ENCODE peak calls at places on chromosomes 5 and 9, in seven cellular contexts. One of them, this sample, is unnamed.

GRCh38 chr9:111937781-111938426 is 41.3 kb downstream of the UGCG start:
- DNase-seq in tibial artery: no peak
- DNase-seq in ovary: peak
- DNase-seq in GM12878: peak
- DNase-seq in pancreas: no peak
- DNase-seq in progenitor cell of endocrine pancreas: no peak
- DNase-seq in coronary artery: no peak
- DNase-seq in this sample: no peak

GRCh38 chr5:131096774-131097695 is 68.0 kb downstream of the HINT1 start:
- DNase-seq in GM12878: no peak
- DNase-seq in progenitor cell of endocrine pancreas: no peak
- DNase-seq in tibial artery: no peak
- DNase-seq in ovary: no peak
- DNase-seq in pancreas: no peak
- DNase-seq in coronary artery: no peak
- DNase-seq in this sample: no peak

GRCh38 chr5:56951131-56951945 is 585 bp downstream of the MIER3 start:
- DNase-seq in coronary artery: peak
- DNase-seq in pancreas: peak
- DNase-seq in GM12878: no peak
- DNase-seq in tibial artery: peak
- DNase-seq in ovary: peak
- DNase-seq in progenitor cell of endocrine pancreas: peak
- DNase-seq in this sample: peak

GRCh38 chr9:98191615-98192502 is 578 bp downstream of the CORO2A start:
- DNase-seq in ovary: no peak
- DNase-seq in GM12878: no peak
- DNase-seq in tibial artery: no peak
- DNase-seq in coronary artery: no peak
- DNase-seq in progenitor cell of endocrine pancreas: peak
- DNase-seq in pancreas: peak
- DNase-seq in this sample: peak

GRCh38 chr9:16363073-16363781 is 507.2 kb downstream of the BNC2 start:
- DNase-seq in ovary: no peak
- DNase-seq in progenitor cell of endocrine pancreas: no peak
- DNase-seq in pancreas: no peak
- DNase-seq in GM12878: no peak
- DNase-seq in tibial artery: no peak
- DNase-seq in coronary artery: no peak
- DNase-seq in this sample: no peak

GRCh38 chr5:127934791-127935256 is 148.7 kb upstream of the SLC12A2 start:
- DNase-seq in pancreas: no peak
- DNase-seq in progenitor cell of endocrine pancreas: no peak
- DNase-seq in tibial artery: no peak
- DNase-seq in GM12878: no peak
- DNase-seq in ovary: no peak
- DNase-seq in coronary artery: no peak
- DNase-seq in this sample: peak

GRCh38 chr5:96336351-96336985 is 96.6 kb downstream of the PCSK1 start:
- DNase-seq in progenitor cell of endocrine pancreas: peak
- DNase-seq in tibial artery: peak
- DNase-seq in coronary artery: peak
- DNase-seq in ovary: peak
- DNase-seq in GM12878: no peak
- DNase-seq in pancreas: no peak
- DNase-seq in this sample: peak

GRCh38 chr9:78405461-78405860 is 108.5 kb downstream of the PSAT1 start:
- DNase-seq in GM12878: no peak
- DNase-seq in ovary: no peak
- DNase-seq in pancreas: no peak
- DNase-seq in progenitor cell of endocrine pancreas: no peak
- DNase-seq in coronary artery: no peak
- DNase-seq in tibial artery: no peak
- DNase-seq in this sample: no peak

GRCh38 chr9:105647595-105648349 is 14.5 kb upstream of the TAL2 start:
- DNase-seq in pancreas: no peak
- DNase-seq in GM12878: no peak
- DNase-seq in progenitor cell of endocrine pancreas: no peak
- DNase-seq in ovary: no peak
- DNase-seq in coronary artery: no peak
- DNase-seq in tibial artery: no peak
- DNase-seq in this sample: no peak

GRCh38 chr5:119411935-119412623 is 40.2 kb upstream of the HSD17B4 start:
- DNase-seq in pancreas: no peak
- DNase-seq in tibial artery: peak
- DNase-seq in GM12878: peak
- DNase-seq in ovary: peak
- DNase-seq in coronary artery: peak
- DNase-seq in progenitor cell of endocrine pancreas: peak
- DNase-seq in this sample: peak

GRCh38 chr9:136325354-136325753 is 2.0 kb upstream of the GPSM1 start:
- DNase-seq in pancreas: peak
- DNase-seq in GM12878: no peak
- DNase-seq in tibial artery: no peak
- DNase-seq in ovary: no peak
- DNase-seq in progenitor cell of endocrine pancreas: no peak
- DNase-seq in coronary artery: no peak
- DNase-seq in this sample: no peak

GRCh38 chr9:72828281-72828731 is 124.5 kb downstream of the ALDH1A1 start:
- DNase-seq in GM12878: no peak
- DNase-seq in ovary: no peak
- DNase-seq in progenitor cell of endocrine pancreas: no peak
- DNase-seq in pancreas: no peak
- DNase-seq in tibial artery: no peak
- DNase-seq in coronary artery: no peak
- DNase-seq in this sample: peak

GRCh38 chr5:73376618-73377170 is 71.9 kb downstream of the FOXD1 start:
- DNase-seq in pancreas: no peak
- DNase-seq in coronary artery: no peak
- DNase-seq in progenitor cell of endocrine pancreas: no peak
- DNase-seq in ovary: no peak
- DNase-seq in GM12878: no peak
- DNase-seq in tibial artery: no peak
- DNase-seq in this sample: no peak

GRCh38 chr5:1975406-1975715 is 92.6 kb upstream of the IRX4 start:
- DNase-seq in coronary artery: no peak
- DNase-seq in ovary: no peak
- DNase-seq in progenitor cell of endocrine pancreas: no peak
- DNase-seq in tibial artery: no peak
- DNase-seq in pancreas: no peak
- DNase-seq in GM12878: no peak
- DNase-seq in this sample: no peak

GRCh38 chr9:70054546-70054945 is 10.9 kb downstream of the MAMDC2 start:
- DNase-seq in ovary: no peak
- DNase-seq in GM12878: no peak
- DNase-seq in pancreas: no peak
- DNase-seq in tibial artery: no peak
- DNase-seq in progenitor cell of endocrine pancreas: no peak
- DNase-seq in coronary artery: no peak
- DNase-seq in this sample: no peak

GRCh38 chr5:33939863-33940262 is 3.7 kb downstream of the RXFP3 start:
- DNase-seq in pancreas: no peak
- DNase-seq in coronary artery: no peak
- DNase-seq in GM12878: no peak
- DNase-seq in progenitor cell of endocrine pancreas: no peak
- DNase-seq in ovary: no peak
- DNase-seq in tibial artery: no peak
- DNase-seq in this sample: no peak

GRCh38 chr5:111507276-111507675 is 5.1 kb downstream of the STARD4 start:
- DNase-seq in tibial artery: no peak
- DNase-seq in ovary: no peak
- DNase-seq in pancreas: no peak
- DNase-seq in progenitor cell of endocrine pancreas: no peak
- DNase-seq in GM12878: no peak
- DNase-seq in coronary artery: no peak
- DNase-seq in this sample: no peak

GRCh38 chr5:10625700-10626472 is 62.0 kb downstream of the ANKRD33B start:
- DNase-seq in pancreas: no peak
- DNase-seq in GM12878: no peak
- DNase-seq in ovary: no peak
- DNase-seq in tibial artery: no peak
- DNase-seq in progenitor cell of endocrine pancreas: no peak
- DNase-seq in coronary artery: no peak
- DNase-seq in this sample: no peak

GRCh38 chr9:22119537-22120167 is 110.5 kb upstream of the CDKN2B start:
- DNase-seq in tibial artery: no peak
- DNase-seq in ovary: no peak
- DNase-seq in GM12878: no peak
- DNase-seq in progenitor cell of endocrine pancreas: no peak
- DNase-seq in pancreas: no peak
- DNase-seq in coronary artery: no peak
- DNase-seq in this sample: peak

DNA sequence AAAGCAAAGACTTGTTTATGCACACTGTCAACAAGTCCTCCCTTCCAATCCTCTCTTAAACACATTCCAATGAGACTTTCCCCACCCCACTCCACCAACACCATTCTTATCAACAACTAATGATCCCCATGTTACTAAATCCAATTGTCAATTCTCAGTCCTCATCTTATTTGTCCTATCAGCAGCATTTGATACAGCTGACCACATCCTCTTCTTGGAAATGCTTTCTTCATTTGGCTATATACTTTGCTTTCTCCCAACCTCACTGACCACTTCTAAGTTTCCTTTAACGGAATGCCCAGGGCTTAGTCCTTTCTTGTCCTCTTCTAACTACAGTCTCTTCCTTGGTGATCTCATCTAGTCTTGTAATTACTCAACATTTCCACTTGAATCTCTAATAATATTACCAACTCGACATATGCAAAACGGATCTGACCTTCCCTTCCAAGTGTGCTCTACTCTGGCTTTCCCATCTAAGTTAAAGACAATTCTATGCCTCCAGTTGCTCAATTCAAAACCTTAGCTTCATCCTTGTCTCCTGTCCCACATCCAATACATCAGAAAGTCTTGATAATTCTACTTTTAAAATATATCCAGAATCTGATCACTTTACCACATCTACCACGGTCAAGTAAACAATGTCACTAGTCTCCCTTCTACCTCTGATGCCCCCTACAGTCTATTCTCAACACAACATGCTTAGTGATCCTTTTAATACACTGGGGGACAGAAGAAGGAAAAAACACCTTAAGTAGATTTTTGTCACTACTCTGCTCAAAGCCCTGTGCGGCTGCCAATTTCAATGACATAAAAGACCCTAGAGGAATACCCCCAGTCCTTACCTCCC is 25.5 kb downstream of the AGTPBP1 start:
- DNase-seq in GM12878: peak
- DNase-seq in tibial artery: no peak
- DNase-seq in pancreas: no peak
- DNase-seq in progenitor cell of endocrine pancreas: no peak
- DNase-seq in ovary: no peak
- DNase-seq in coronary artery: no peak
- DNase-seq in this sample: no peak
- TF ChIP-seq CTCF in GM12878: peak
- TF ChIP-seq CTCF in tibial artery: no peak
- TF ChIP-seq CTCF in pancreas: no peak
- TF ChIP-seq CTCF in progenitor cell of endocrine pancreas: no peak
- TF ChIP-seq CTCF in ovary: no peak
- TF ChIP-seq CTCF in coronary artery: no peak
- TF ChIP-seq CTCF in this sample: no peak

DNA sequence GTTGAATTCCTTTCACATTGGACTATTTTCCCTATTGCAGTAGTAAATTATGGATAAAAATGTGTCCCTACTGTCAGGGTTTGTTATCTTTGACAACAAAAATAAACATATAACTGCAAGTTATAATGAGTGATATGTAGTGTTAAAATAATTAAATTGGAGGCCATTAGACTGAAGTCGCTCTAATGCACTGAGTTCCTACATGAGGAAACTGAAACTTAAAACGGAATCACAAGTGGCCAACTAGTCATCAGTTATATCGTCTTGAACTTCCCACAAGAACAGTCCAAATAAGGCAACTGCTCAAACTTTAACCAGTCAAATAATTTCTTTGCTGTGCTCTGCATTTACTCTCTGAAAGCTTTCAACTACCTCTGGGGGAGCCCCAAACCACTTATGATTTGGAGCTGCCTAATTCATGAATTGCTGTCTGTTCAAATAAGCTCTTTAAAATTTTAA is 2.1 kb upstream of the IFT74 start:
- DNase-seq in tibial artery: no peak
- DNase-seq in GM12878: no peak
- DNase-seq in ovary: no peak
- DNase-seq in coronary artery: no peak
- DNase-seq in progenitor cell of endocrine pancreas: no peak
- DNase-seq in pancreas: no peak
- DNase-seq in this sample: no peak
- TF ChIP-seq CTCF in tibial artery: no peak
- TF ChIP-seq CTCF in GM12878: peak
- TF ChIP-seq CTCF in ovary: no peak
- TF ChIP-seq CTCF in coronary artery: no peak
- TF ChIP-seq CTCF in progenitor cell of endocrine pancreas: no peak
- TF ChIP-seq CTCF in pancreas: no peak
- TF ChIP-seq CTCF in this sample: no peak

GRCh38 chr5:177456591-177456964 is 10.0 kb downstream of the PRR7 start:
- DNase-seq in pancreas: no peak
- DNase-seq in coronary artery: no peak
- DNase-seq in GM12878: no peak
- DNase-seq in progenitor cell of endocrine pancreas: no peak
- DNase-seq in tibial artery: no peak
- DNase-seq in ovary: no peak
- DNase-seq in this sample: no peak
- TF ChIP-seq CTCF in pancreas: no peak
- TF ChIP-seq CTCF in coronary artery: no peak
- TF ChIP-seq CTCF in GM12878: no peak
- TF ChIP-seq CTCF in progenitor cell of endocrine pancreas: no peak
- TF ChIP-seq CTCF in tibial artery: no peak
- TF ChIP-seq CTCF in ovary: no peak
- TF ChIP-seq CTCF in this sample: no peak

GRCh38 chr5:172622091-172623046 is 18.7 kb upstream of the NEURL1B start:
- DNase-seq in GM12878: no peak
- DNase-seq in ovary: no peak
- DNase-seq in coronary artery: no peak
- DNase-seq in progenitor cell of endocrine pancreas: no peak
- DNase-seq in tibial artery: peak
- DNase-seq in pancreas: no peak
- DNase-seq in this sample: no peak
- TF ChIP-seq CTCF in GM12878: no peak
- TF ChIP-seq CTCF in ovary: no peak
- TF ChIP-seq CTCF in coronary artery: no peak
- TF ChIP-seq CTCF in progenitor cell of endocrine pancreas: no peak
- TF ChIP-seq CTCF in tibial artery: no peak
- TF ChIP-seq CTCF in pancreas: no peak
- TF ChIP-seq CTCF in this sample: no peak

GRCh38 chr9:14652729-14653377 is 40.4 kb downstream of the ZDHHC21 start:
- DNase-seq in coronary artery: no peak
- DNase-seq in ovary: no peak
- DNase-seq in pancreas: no peak
- DNase-seq in GM12878: no peak
- DNase-seq in tibial artery: no peak
- DNase-seq in progenitor cell of endocrine pancreas: no peak
- DNase-seq in this sample: no peak
- TF ChIP-seq CTCF in coronary artery: no peak
- TF ChIP-seq CTCF in ovary: no peak
- TF ChIP-seq CTCF in pancreas: no peak
- TF ChIP-seq CTCF in GM12878: peak
- TF ChIP-seq CTCF in tibial artery: no peak
- TF ChIP-seq CTCF in progenitor cell of endocrine pancreas: peak
- TF ChIP-seq CTCF in this sample: peak

DNA sequence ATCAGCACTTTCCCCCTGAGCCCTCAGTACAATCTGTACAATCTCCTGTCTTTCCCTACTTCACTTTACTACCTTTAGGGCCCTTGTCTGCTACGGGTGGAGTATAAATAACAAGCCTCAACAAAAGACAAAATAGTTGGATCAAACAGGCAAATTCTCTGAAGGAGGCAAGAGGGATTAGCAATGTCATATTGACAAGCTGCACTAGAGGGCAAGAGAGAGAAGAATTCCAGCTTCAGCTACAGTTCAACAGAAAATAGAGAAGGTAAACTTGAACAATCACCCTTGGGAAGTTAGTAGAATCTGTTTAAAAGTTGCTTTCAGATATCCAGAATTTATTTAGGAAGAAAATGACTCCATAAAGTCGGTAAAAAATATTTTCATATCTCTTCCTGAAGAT is 68.4 kb upstream of the IZUMO3 start:
- DNase-seq in coronary artery: no peak
- DNase-seq in GM12878: no peak
- DNase-seq in tibial artery: no peak
- DNase-seq in pancreas: no peak
- DNase-seq in ovary: no peak
- DNase-seq in progenitor cell of endocrine pancreas: no peak
- DNase-seq in this sample: no peak
- TF ChIP-seq CTCF in coronary artery: no peak
- TF ChIP-seq CTCF in GM12878: no peak
- TF ChIP-seq CTCF in tibial artery: no peak
- TF ChIP-seq CTCF in pancreas: no peak
- TF ChIP-seq CTCF in ovary: no peak
- TF ChIP-seq CTCF in progenitor cell of endocrine pancreas: peak
- TF ChIP-seq CTCF in this sample: no peak